ENCODE peak calls at places on chromosomes 3 and 15, in seven cellular contexts. Y is caudate nucleus, L is psoas muscle, A is cardiac muscle cell, M is transverse colon, V is uterus, U is heart right ventricle. P is an unnamed sample.

GRCh38 chr3:178901204-178901603 is 170.4 kb downstream of the ZMAT3 start:
- DNase-seq in Y (no peak), L (no peak), A (no peak), M (no peak), V (no peak), U (no peak), P (no peak)

GRCh38 chr3:198113219-198114053 is 153.4 kb downstream of the LMLN start:
- DNase-seq in Y (no peak), L (peak; percentile 65), A (peak; percentile 52), M (no peak), V (no peak), U (peak; percentile 15), P (peak; percentile 52)

GRCh38 chr3:11637901-11638668 is 5.6 kb downstream of the VGLL4 start:
- DNase-seq in Y (no peak), L (no peak), A (no peak), M (no peak), V (no peak), U (no peak), P (no peak)

GRCh38 chr15:55372701-55373440 is 35.3 kb downstream of the CCPG1 start:
- DNase-seq in Y (no peak), L (no peak), A (no peak), M (no peak), V (no peak), U (no peak), P (no peak)

GRCh38 chr3:117589454-117589853 is 879.9 kb downstream of the TUSC7 start:
- DNase-seq in Y (no peak), L (no peak), A (peak; percentile 16), M (no peak), V (no peak), U (no peak), P (no peak)

GRCh38 chr3:16385151-16385550 is 120.1 kb downstream of the OXNAD1 start:
- DNase-seq in Y (no peak), L (no peak), A (no peak), M (no peak), V (no peak), U (no peak), P (no peak)

GRCh38 chr3:129992781-129993180 is 18.3 kb downstream of the TRH start:
- DNase-seq in Y (no peak), L (no peak), A (peak; percentile 45), M (no peak), V (no peak), U (no peak), P (no peak)

GRCh38 chr3:39990532-39990931 is 181.1 kb downstream of the MYRIP start:
- DNase-seq in Y (no peak), L (no peak), A (peak; percentile 13), M (peak; percentile 18), V (no peak), U (no peak), P (no peak)

GRCh38 chr3:138426211-138426610 is 8.2 kb upstream of the ESYT3 start:
- DNase-seq in Y (no peak), L (no peak), A (peak; percentile 58), M (no peak), V (no peak), U (no peak), P (no peak)

GRCh38 chr15:39497759-39498565 is 82.9 kb upstream of the THBS1 start:
- DNase-seq in Y (no peak), L (no peak), A (no peak), M (no peak), V (no peak), U (no peak), P (no peak)

GRCh38 chr3:45943207-45943846 is at the start of gene CXCR6:
- DNase-seq in Y (no peak), L (no peak), A (no peak), M (peak; percentile 19), V (no peak), U (no peak), P (no peak)

GRCh38 chr15:32838820-32839219 is 121.0 kb downstream of the GREM1 start:
- DNase-seq in Y (peak; percentile 82), L (peak; percentile 59), A (no peak), M (no peak), V (no peak), U (no peak), P (no peak)

GRCh38 chr15:70355275-70355795 is 257.6 kb upstream of the TLE3 start:
- DNase-seq in Y (no peak), L (no peak), A (no peak), M (no peak), V (no peak), U (no peak), P (no peak)

GRCh38 chr15:37758412-37758811 is 176.0 kb upstream of the TMCO5A start:
- DNase-seq in Y (no peak), L (no peak), A (no peak), M (peak; percentile 56), V (no peak), U (no peak), P (no peak)

GRCh38 chr3:35659808-35660207 is 20.5 kb downstream of the ARPP21 start:
- DNase-seq in Y (no peak), L (peak; percentile 59), A (peak; percentile 27), M (peak; percentile 13), V (no peak), U (no peak), P (no peak)

GRCh38 chr15:70050970-70051369 is 46.7 kb downstream of the TLE3 start:
- DNase-seq in Y (no peak), L (no peak), A (no peak), M (no peak), V (peak; percentile 11), U (no peak), P (no peak)

GRCh38 chr3:60036803-60037202 is 987.0 kb upstream of the CFAP20DC start:
- DNase-seq in Y (no peak), L (no peak), A (no peak), M (no peak), V (no peak), U (no peak), P (no peak)

GRCh38 chr3:194664857-194665256 is 7.1 kb downstream of the LSG1 start:
- DNase-seq in Y (no peak), L (no peak), A (no peak), M (no peak), V (no peak), U (no peak), P (no peak)

GRCh38 chr3:59334585-59334984 is 284.8 kb upstream of the CFAP20DC start:
- DNase-seq in Y (no peak), L (no peak), A (no peak), M (no peak), V (no peak), U (no peak), P (no peak)

GRCh38 chr3:126111566-126112475 is 27.9 kb upstream of the SLC41A3 start:
- DNase-seq in Y (no peak), L (no peak), A (no peak), M (peak; percentile 1), V (peak; percentile 11), U (no peak), P (no peak)

GRCh38 chr15:31853370-31853769 is 176.9 kb upstream of the CHRNA7 start:
- DNase-seq in Y (no peak), L (no peak), A (no peak), M (no peak), V (no peak), U (no peak), P (no peak)

GRCh38 chr3:136624894-136625815 is 127.0 kb downstream of the STAG1 start:
- DNase-seq in Y (no peak), L (no peak), A (peak; percentile 3), M (no peak), V (no peak), U (no peak), P (no peak)

GRCh38 chr3:148957586-148957985 is 33.8 kb upstream of the GYG1 start:
- DNase-seq in Y (no peak), L (no peak), A (peak; percentile 28), M (no peak), V (no peak), U (no peak), P (no peak)

GRCh38 chr15:57571725-57572124 is 20.0 kb upstream of the MYZAP start:
- DNase-seq in Y (no peak), L (no peak), A (no peak), M (no peak), V (no peak), U (no peak), P (no peak)

GRCh38 chr15:57570340-57570739 is 21.4 kb upstream of the MYZAP start:
- DNase-seq in Y (no peak), L (no peak), A (no peak), M (no peak), V (no peak), U (no peak), P (no peak)

GRCh38 chr15:57572463-57572862 is 19.2 kb upstream of the MYZAP start:
- DNase-seq in Y (no peak), L (no peak), A (no peak), M (no peak), V (no peak), U (no peak), P (no peak)

GRCh38 chr15:57573151-57573550 is 18.6 kb upstream of the MYZAP start:
- DNase-seq in Y (no peak), L (no peak), A (no peak), M (no peak), V (no peak), U (no peak), P (no peak)

DNA sequence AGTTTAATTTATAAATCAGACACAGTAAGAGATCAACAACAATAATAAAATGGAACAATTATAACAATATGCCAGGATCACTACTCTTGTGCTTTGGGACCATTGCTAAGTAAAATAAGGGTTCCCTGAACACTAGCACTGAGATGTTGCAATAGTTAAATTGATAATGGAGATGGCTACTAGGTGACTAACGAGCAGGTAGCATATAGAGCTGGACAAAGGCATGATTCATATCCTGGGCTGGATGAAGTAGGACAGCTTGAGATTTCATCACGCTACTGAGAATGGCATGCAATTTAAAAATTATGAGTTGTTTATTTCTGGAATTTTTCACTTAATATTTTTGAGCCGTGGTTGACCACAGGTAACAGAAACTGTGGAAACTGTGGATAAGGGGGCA is 20.7 kb upstream of the MYZAP start:
- DNase-seq in Y (no peak), L (no peak), A (no peak), M (no peak), V (no peak), U (no peak), P (no peak)
- H3K27ac ChIP-seq in Y (no peak overlapping the region), L (no peak overlapping the region), A (no peak overlapping the region), M (no peak overlapping the region), V (no peak overlapping the region), U (no peak overlapping the region), P (no peak overlapping the region)

GRCh38 chr3:112633757-112634156 is 7.2 kb downstream of the CCDC80 start:
- DNase-seq in Y (no peak), L (no peak), A (no peak), M (no peak), V (no peak), U (no peak), P (no peak)
- H3K27ac ChIP-seq in Y (no peak overlapping the region), L (no peak overlapping the region), A (no peak overlapping the region), M (peak overlapping the region; percentile 79), V (peak overlapping the region; percentile 92), U (peak overlapping the region; percentile 21), P (no peak overlapping the region)

DNA sequence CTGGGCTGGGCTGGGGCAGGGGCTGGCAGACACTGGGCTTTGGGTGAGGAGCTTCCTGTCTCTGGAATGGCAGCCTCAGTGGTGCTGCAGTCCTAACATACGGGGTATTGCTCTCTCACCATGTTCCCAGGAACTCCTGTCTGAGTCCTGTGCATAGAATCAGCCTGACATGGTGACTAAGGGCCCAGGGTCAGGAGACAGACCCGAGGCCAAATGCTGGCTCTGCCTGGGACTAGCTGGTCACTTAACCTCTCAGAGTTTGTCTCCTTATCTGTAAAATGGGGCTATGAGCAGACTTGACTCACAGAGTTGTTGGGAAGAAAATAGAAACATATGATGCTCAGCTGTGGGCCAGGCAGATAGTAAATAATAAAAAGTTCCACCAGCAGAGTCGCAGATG is 28.3 kb downstream of the PRKCD start:
- DNase-seq in Y (no peak), L (no peak), A (no peak), M (no peak), V (no peak), U (no peak), P (no peak)
- H3K27ac ChIP-seq in Y (no peak overlapping the region), L (no peak overlapping the region), A (no peak overlapping the region), M (no peak overlapping the region), V (no peak overlapping the region), U (no peak overlapping the region), P (no peak overlapping the region)

GRCh38 chr3:159733194-159733860 is 255.3 kb upstream of the IL12A start:
- DNase-seq in Y (no peak), L (no peak), A (no peak), M (no peak), V (no peak), U (no peak), P (no peak)
- H3K27ac ChIP-seq in Y (no peak overlapping the region), L (no peak overlapping the region), A (peak overlapping the region; percentile 95), M (no peak overlapping the region), V (no peak overlapping the region), U (no peak overlapping the region), P (no peak overlapping the region)